ENCODE peak calls at places on chromosomes 11 and 22, in five cellular contexts. I is trophoblast cell, X is mesenchymal stem cell, J is H1, U is H9. C is an unnamed sample.

GRCh38 chr11:102704841-102705240 is 728 bp downstream of the MMP27 start:
- DNase-seq in I (no peak), X (no peak), J (no peak), U (no peak), C (no peak)

GRCh38 chr11:112374486-112375140 is 114.0 kb upstream of the PLET1 start:
- DNase-seq in I (no peak), X (no peak), J (no peak), U (no peak), C (no peak)

GRCh38 chr11:100923555-100923954 is 206.1 kb downstream of the PGR start:
- DNase-seq in I (peak), X (no peak), J (no peak), U (no peak), C (no peak)

GRCh38 chr22:46090631-46091201 is 59.6 kb upstream of the PPARA start:
- DNase-seq in I (no peak), X (no peak), J (no peak), U (no peak), C (no peak)

GRCh38 chr11:67732045-67732787 is 57.8 kb upstream of the ALDH3B2 start:
- DNase-seq in I (peak), X (no peak), J (no peak), U (peak), C (no peak)

GRCh38 chr11:119015054-119015611 is 3.0 kb downstream of the RPS25 start:
- DNase-seq in I (peak), X (no peak), J (no peak), U (no peak), C (no peak)

GRCh38 chr22:46315976-46316375 is 19.3 kb downstream of the GTSE1 start:
- DNase-seq in I (no peak), X (no peak), J (no peak), U (no peak), C (no peak)

GRCh38 chr22:47032091-47032943 is 269.9 kb downstream of the TBC1D22A start:
- DNase-seq in I (no peak), X (no peak), J (no peak), U (no peak), C (no peak)

GRCh38 chr11:69526453-69526810 is 45.0 kb downstream of the LINC01488 start:
- DNase-seq in I (no peak), X (no peak), J (no peak), U (no peak), C (no peak)

GRCh38 chr11:102604011-102604410 is 21.1 kb downstream of the MMP20 start:
- DNase-seq in I (no peak), X (no peak), J (no peak), U (no peak), C (no peak)

GRCh38 chr11:11567862-11568650 is 53.7 kb downstream of the GALNT18 start:
- DNase-seq in I (no peak), X (peak), J (no peak), U (no peak), C (no peak)

GRCh38 chr22:36425977-36426523 is 38.3 kb upstream of the MYH9 start:
- DNase-seq in I (peak), X (peak), J (no peak), U (no peak), C (no peak)

GRCh38 chr22:36422287-36423014 is 34.7 kb upstream of the MYH9 start:
- DNase-seq in I (no peak), X (no peak), J (no peak), U (no peak), C (no peak)

GRCh38 chr22:36423461-36424404 is 36.0 kb upstream of the MYH9 start:
- DNase-seq in I (no peak), X (peak), J (no peak), U (no peak), C (no peak)

GRCh38 chr22:36419912-36420882 is 32.4 kb upstream of the MYH9 start:
- DNase-seq in I (peak), X (peak), J (no peak), U (no peak), C (no peak)

GRCh38 chr22:36424901-36425579 is 37.3 kb upstream of the MYH9 start:
- DNase-seq in I (no peak), X (no peak), J (no peak), U (no peak), C (no peak)
- H3K4ac ChIP-seq in I (no peak), X (peak), J (no peak), U (no peak), C (no peak)

GRCh38 chr11:540583-541432 is 3.5 kb downstream of the LRRC56 start:
- DNase-seq in I (no peak), X (no peak), J (no peak), U (no peak), C (no peak)
- H2BK12ac ChIP-seq in I (no peak), X (no peak), J (no peak), U (no peak), C (peak)

GRCh38 chr11:9002920-9003572 is 755 bp downstream of the NRIP3 start:
- DNase-seq in I (no peak), X (no peak), J (no peak), U (no peak), C (no peak)
- H3K4ac ChIP-seq in I (no peak), X (no peak), J (no peak), U (no peak), C (no peak)

DNA sequence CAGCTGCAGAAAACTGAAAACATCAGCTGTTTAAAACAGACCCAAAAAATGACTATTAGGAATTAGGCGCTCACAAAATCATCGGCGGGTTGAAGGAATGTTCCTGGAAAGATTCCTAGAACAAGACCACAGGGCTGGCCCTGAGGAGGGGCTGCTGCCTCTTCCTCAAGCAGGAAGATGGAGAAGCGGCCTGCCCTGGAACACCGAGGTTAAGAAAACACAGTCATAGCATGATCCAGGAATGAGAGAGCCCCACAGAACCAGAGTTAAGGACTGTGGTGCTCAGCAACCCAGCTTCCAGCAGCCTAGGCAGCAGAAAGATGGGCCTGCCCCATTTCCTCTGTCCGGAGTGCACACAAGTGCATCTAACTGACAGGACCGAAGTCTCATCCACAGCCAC is 78.4 kb downstream of the C11orf91 start:
- DNase-seq in I (no peak), X (no peak), J (no peak), U (no peak), C (no peak)
- H2BK12ac ChIP-seq in I (peak), X (no peak), J (no peak), U (no peak), C (no peak)

GRCh38 chr11:59174664-59175033 is 2.7 kb downstream of the DTX4 start:
- DNase-seq in I (peak), X (peak), J (no peak), U (no peak), C (no peak)
- H3K4ac ChIP-seq in I (no peak), X (no peak), J (no peak), U (no peak), C (no peak)

GRCh38 chr11:8739309-8739793 is 56.8 kb downstream of the RPL27A start:
- DNase-seq in I (no peak), X (no peak), J (no peak), U (no peak), C (no peak)
- H2BK12ac ChIP-seq in I (no peak), X (no peak), J (peak), U (no peak), C (no peak)

GRCh38 chr11:20388096-20389055 is 860 bp downstream of the PRMT3 start:
- DNase-seq in I (no peak), X (peak), J (no peak), U (no peak), C (no peak)
- H3K4ac ChIP-seq in I (peak), X (peak), J (no peak), U (no peak), C (peak)

GRCh38 chr22:40180403-40180802 is 2.7 kb downstream of the TNRC6B start:
- DNase-seq in I (no peak), X (no peak), J (no peak), U (no peak), C (no peak)

GRCh38 chr22:40176921-40177737 is 596 bp upstream of the TNRC6B start:
- DNase-seq in I (peak), X (peak), J (peak), U (peak), C (no peak)

GRCh38 chr22:40177738-40178416 is at the start of gene TNRC6B:
- DNase-seq in I (peak), X (peak), J (peak), U (peak), C (peak)

GRCh38 chr22:40179535-40179934 is 1.8 kb downstream of the TNRC6B start:
- DNase-seq in I (no peak), X (no peak), J (no peak), U (no peak), C (no peak)

DNA sequence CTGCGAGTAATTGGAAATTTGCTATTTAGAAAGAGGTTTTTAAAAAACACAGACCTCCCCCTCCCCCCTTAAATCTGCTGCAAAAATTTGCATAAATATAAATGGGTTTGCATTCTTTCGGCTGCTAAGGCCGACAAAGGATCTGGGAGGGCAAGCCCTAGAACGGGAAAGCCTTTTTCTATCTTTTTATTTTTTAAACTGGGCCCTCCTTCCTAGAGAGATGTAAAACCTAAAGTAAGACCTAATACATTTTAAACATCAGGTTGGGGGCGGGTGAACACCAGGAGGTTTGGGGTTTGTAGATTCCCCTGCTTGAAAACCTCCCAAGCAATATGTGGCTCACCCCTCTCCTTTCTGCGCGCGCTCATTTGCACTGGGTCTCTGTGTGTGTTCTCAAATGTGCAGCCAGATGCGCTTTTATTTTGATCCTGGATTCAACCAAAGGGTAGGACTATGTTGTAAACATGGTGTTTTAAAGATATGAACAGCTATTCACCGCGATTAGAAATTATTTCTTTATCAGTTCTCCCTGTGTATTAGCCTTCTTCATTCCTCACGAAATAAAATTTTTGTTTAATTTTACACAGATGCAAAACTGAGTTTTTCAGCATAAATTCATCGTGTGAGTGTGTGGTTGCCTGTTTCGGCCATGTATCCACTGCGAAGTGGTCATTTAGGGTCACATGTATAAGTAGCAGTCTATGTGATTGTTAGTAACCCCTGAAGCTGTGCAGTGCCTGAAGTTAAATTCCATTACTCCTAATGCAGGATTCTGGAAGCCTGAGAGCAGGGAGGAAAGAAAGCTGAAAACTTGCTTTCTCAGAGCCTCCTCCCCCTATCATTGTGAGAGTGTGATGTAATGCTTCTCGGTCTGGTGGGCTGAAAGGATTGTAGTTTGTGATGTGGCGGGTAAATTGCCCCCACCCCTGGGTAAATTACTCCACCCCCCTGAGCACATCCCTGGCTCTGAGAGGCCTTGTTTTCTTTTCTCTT is 988 bp downstream of the TNRC6B start:
- DNase-seq in I (peak), X (peak), J (no peak), U (peak), C (peak)
- H2BK12ac ChIP-seq in I (no peak), X (no peak), J (peak), U (no peak), C (no peak)

GRCh38 chr11:122707111-122707510 is 51.6 kb downstream of the UBASH3B start:
- DNase-seq in I (peak), X (no peak), J (no peak), U (no peak), C (no peak)
- H3K4ac ChIP-seq in I (no peak), X (no peak), J (no peak), U (no peak), C (no peak)